ENCODE peak calls at places on chromosome 18, in nine cellular contexts. One of them, this sample, is unnamed.

GRCh38 chr18:48605408-48605845 is 66.6 kb downstream of the CTIF start:
- DNase-seq in heart right ventricle: no peak
- DNase-seq in uterus: no peak
- DNase-seq in tibial nerve: no peak
- DNase-seq in adrenal gland: no peak
- DNase-seq in pancreas: peak
- DNase-seq in MM.1S: no peak
- DNase-seq in fibroblast of villous mesenchyme: peak
- DNase-seq in A549: peak
- DNase-seq in this sample: no peak

GRCh38 chr18:12659904-12660605 is 2.1 kb upstream of the SPIRE1 start:
- DNase-seq in tibial nerve: peak
- DNase-seq in fibroblast of villous mesenchyme: peak
- DNase-seq in heart right ventricle: peak
- DNase-seq in adrenal gland: peak
- DNase-seq in MM.1S: peak
- DNase-seq in uterus: peak
- DNase-seq in pancreas: no peak
- DNase-seq in A549: peak
- DNase-seq in this sample: no peak

GRCh38 chr18:47932603-47933002 is 2.1 kb upstream of the SMAD2 start:
- DNase-seq in fibroblast of villous mesenchyme: no peak
- DNase-seq in uterus: no peak
- DNase-seq in MM.1S: no peak
- DNase-seq in adrenal gland: no peak
- DNase-seq in tibial nerve: no peak
- DNase-seq in pancreas: no peak
- DNase-seq in heart right ventricle: no peak
- DNase-seq in A549: peak
- DNase-seq in this sample: no peak

GRCh38 chr18:67260841-67261240 is 255.7 kb downstream of the DSEL start:
- DNase-seq in heart right ventricle: no peak
- DNase-seq in pancreas: no peak
- DNase-seq in adrenal gland: no peak
- DNase-seq in fibroblast of villous mesenchyme: no peak
- DNase-seq in MM.1S: no peak
- DNase-seq in uterus: no peak
- DNase-seq in A549: no peak
- DNase-seq in tibial nerve: no peak
- DNase-seq in this sample: no peak

GRCh38 chr18:66138642-66139041 is 387.8 kb downstream of the CDH7 start:
- DNase-seq in adrenal gland: no peak
- DNase-seq in heart right ventricle: peak
- DNase-seq in pancreas: no peak
- DNase-seq in A549: no peak
- DNase-seq in fibroblast of villous mesenchyme: no peak
- DNase-seq in tibial nerve: no peak
- DNase-seq in MM.1S: no peak
- DNase-seq in uterus: no peak
- DNase-seq in this sample: no peak

GRCh38 chr18:76621184-76621583 is 126.1 kb upstream of the ZNF516 start:
- DNase-seq in A549: no peak
- DNase-seq in adrenal gland: no peak
- DNase-seq in tibial nerve: no peak
- DNase-seq in MM.1S: no peak
- DNase-seq in uterus: no peak
- DNase-seq in fibroblast of villous mesenchyme: peak
- DNase-seq in pancreas: no peak
- DNase-seq in heart right ventricle: no peak
- DNase-seq in this sample: no peak

GRCh38 chr18:79507076-79507545 is 111.4 kb downstream of the NFATC1 start:
- DNase-seq in tibial nerve: peak
- DNase-seq in pancreas: peak
- DNase-seq in heart right ventricle: peak
- DNase-seq in uterus: peak
- DNase-seq in fibroblast of villous mesenchyme: peak
- DNase-seq in MM.1S: no peak
- DNase-seq in adrenal gland: peak
- DNase-seq in A549: no peak
- DNase-seq in this sample: no peak

GRCh38 chr18:28718696-28719095 is 541.8 kb upstream of the CDH2 start:
- DNase-seq in pancreas: no peak
- DNase-seq in heart right ventricle: no peak
- DNase-seq in MM.1S: no peak
- DNase-seq in tibial nerve: no peak
- DNase-seq in fibroblast of villous mesenchyme: no peak
- DNase-seq in A549: no peak
- DNase-seq in adrenal gland: no peak
- DNase-seq in uterus: no peak
- DNase-seq in this sample: peak

GRCh38 chr18:4878480-4878879 is 318.6 kb downstream of the AKAIN1 start:
- DNase-seq in A549: no peak
- DNase-seq in adrenal gland: no peak
- DNase-seq in tibial nerve: no peak
- DNase-seq in fibroblast of villous mesenchyme: no peak
- DNase-seq in MM.1S: no peak
- DNase-seq in uterus: no peak
- DNase-seq in heart right ventricle: no peak
- DNase-seq in pancreas: no peak
- DNase-seq in this sample: no peak

GRCh38 chr18:27377251-27377650 is 192.1 kb upstream of the CHST9 start:
- DNase-seq in fibroblast of villous mesenchyme: no peak
- DNase-seq in heart right ventricle: no peak
- DNase-seq in MM.1S: no peak
- DNase-seq in A549: no peak
- DNase-seq in tibial nerve: no peak
- DNase-seq in adrenal gland: no peak
- DNase-seq in pancreas: no peak
- DNase-seq in uterus: no peak
- DNase-seq in this sample: no peak

GRCh38 chr18:51151568-51152511 is 45.6 kb downstream of the MEX3C start:
- DNase-seq in MM.1S: peak
- DNase-seq in fibroblast of villous mesenchyme: no peak
- DNase-seq in A549: no peak
- DNase-seq in tibial nerve: no peak
- DNase-seq in heart right ventricle: no peak
- DNase-seq in uterus: no peak
- DNase-seq in adrenal gland: no peak
- DNase-seq in pancreas: no peak
- DNase-seq in this sample: no peak

GRCh38 chr18:62281684-62282083 is 43.4 kb upstream of the TNFRSF11A start:
- DNase-seq in MM.1S: no peak
- DNase-seq in fibroblast of villous mesenchyme: peak
- DNase-seq in tibial nerve: no peak
- DNase-seq in pancreas: no peak
- DNase-seq in heart right ventricle: no peak
- DNase-seq in adrenal gland: no peak
- DNase-seq in A549: no peak
- DNase-seq in uterus: no peak
- DNase-seq in this sample: peak

GRCh38 chr18:23958036-23958435 is 56.5 kb upstream of the TTC39C start:
- DNase-seq in A549: no peak
- DNase-seq in fibroblast of villous mesenchyme: no peak
- DNase-seq in uterus: peak
- DNase-seq in heart right ventricle: peak
- DNase-seq in tibial nerve: peak
- DNase-seq in adrenal gland: no peak
- DNase-seq in pancreas: no peak
- DNase-seq in MM.1S: no peak
- DNase-seq in this sample: no peak

GRCh38 chr18:79329786-79330185 is 65.9 kb upstream of the NFATC1 start:
- DNase-seq in uterus: no peak
- DNase-seq in adrenal gland: no peak
- DNase-seq in tibial nerve: no peak
- DNase-seq in A549: no peak
- DNase-seq in pancreas: no peak
- DNase-seq in fibroblast of villous mesenchyme: no peak
- DNase-seq in heart right ventricle: no peak
- DNase-seq in MM.1S: no peak
- DNase-seq in this sample: no peak

GRCh38 chr18:74840492-74841167 is 243.0 kb downstream of the ZNF407 start:
- DNase-seq in A549: peak
- DNase-seq in heart right ventricle: no peak
- DNase-seq in tibial nerve: no peak
- DNase-seq in MM.1S: no peak
- DNase-seq in uterus: no peak
- DNase-seq in fibroblast of villous mesenchyme: peak
- DNase-seq in pancreas: no peak
- DNase-seq in adrenal gland: no peak
- DNase-seq in this sample: peak

GRCh38 chr18:11246466-11246865 is 97.1 kb upstream of the PIEZO2 start:
- DNase-seq in A549: no peak
- DNase-seq in pancreas: no peak
- DNase-seq in heart right ventricle: no peak
- DNase-seq in MM.1S: no peak
- DNase-seq in fibroblast of villous mesenchyme: no peak
- DNase-seq in uterus: no peak
- DNase-seq in adrenal gland: no peak
- DNase-seq in tibial nerve: no peak
- DNase-seq in this sample: no peak

GRCh38 chr18:63890950-63891304 is 3.4 kb downstream of the SERPINB2 start:
- DNase-seq in pancreas: no peak
- DNase-seq in adrenal gland: no peak
- DNase-seq in MM.1S: no peak
- DNase-seq in tibial nerve: no peak
- DNase-seq in fibroblast of villous mesenchyme: no peak
- DNase-seq in heart right ventricle: no peak
- DNase-seq in A549: peak
- DNase-seq in uterus: no peak
- DNase-seq in this sample: no peak
- TF ChIP-seq CTCF in pancreas: no peak
- TF ChIP-seq CTCF in adrenal gland: no peak
- TF ChIP-seq CTCF in MM.1S: peak
- TF ChIP-seq CTCF in tibial nerve: no peak
- TF ChIP-seq CTCF in fibroblast of villous mesenchyme: no peak
- TF ChIP-seq CTCF in heart right ventricle: no peak
- TF ChIP-seq CTCF in A549: peak
- TF ChIP-seq CTCF in uterus: no peak
- TF ChIP-seq CTCF in this sample: no peak

GRCh38 chr18:61107107-61107506 is 226.1 kb upstream of the CDH20 start:
- DNase-seq in tibial nerve: no peak
- DNase-seq in A549: no peak
- DNase-seq in pancreas: no peak
- DNase-seq in fibroblast of villous mesenchyme: no peak
- DNase-seq in uterus: no peak
- DNase-seq in adrenal gland: no peak
- DNase-seq in heart right ventricle: no peak
- DNase-seq in MM.1S: no peak
- DNase-seq in this sample: no peak
- TF ChIP-seq CTCF in tibial nerve: no peak
- TF ChIP-seq CTCF in A549: no peak
- TF ChIP-seq CTCF in pancreas: no peak
- TF ChIP-seq CTCF in fibroblast of villous mesenchyme: no peak
- TF ChIP-seq CTCF in uterus: no peak
- TF ChIP-seq CTCF in adrenal gland: no peak
- TF ChIP-seq CTCF in heart right ventricle: no peak
- TF ChIP-seq CTCF in MM.1S: no peak
- TF ChIP-seq CTCF in this sample: no peak

DNA sequence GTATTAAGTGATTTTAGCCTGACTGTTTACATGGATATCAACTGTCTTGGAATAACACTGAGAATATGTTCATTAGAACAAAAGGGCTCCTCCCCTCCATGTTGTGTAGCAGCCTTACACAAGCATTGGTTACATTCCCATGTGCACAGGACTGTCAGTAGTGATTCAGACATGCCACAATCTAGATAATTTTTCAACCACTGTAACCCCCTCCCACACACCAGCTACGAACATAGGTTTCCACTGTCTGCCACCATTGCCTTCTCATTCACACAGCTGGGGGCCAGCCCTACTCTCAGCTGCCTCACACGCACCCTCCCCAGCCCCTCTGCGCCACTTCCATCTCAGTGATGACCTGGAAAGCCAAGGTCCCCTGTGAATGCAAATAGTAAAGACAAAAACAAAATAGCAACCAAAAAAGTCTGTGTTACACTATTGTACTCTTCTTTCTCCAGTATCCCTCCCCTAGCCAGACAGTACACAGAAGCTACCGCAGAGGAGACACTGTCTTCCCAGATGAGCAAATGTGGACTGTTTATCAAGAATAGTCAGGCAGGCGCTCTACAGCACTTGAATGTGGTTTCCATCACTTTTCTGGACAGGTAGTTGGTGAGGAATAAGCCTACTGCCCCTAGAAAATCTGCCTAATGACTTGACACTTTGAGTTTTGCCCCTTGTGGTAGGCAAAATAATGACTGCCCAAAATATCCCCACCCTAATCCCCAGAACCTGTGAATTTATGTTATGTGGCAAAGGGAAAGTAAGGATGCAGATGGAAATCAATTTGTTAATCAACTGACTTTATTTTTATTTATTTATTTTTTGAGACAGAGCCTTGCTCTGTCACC is 27.9 kb upstream of the TYMS start:
- DNase-seq in pancreas: no peak
- DNase-seq in adrenal gland: no peak
- DNase-seq in uterus: no peak
- DNase-seq in heart right ventricle: no peak
- DNase-seq in tibial nerve: no peak
- DNase-seq in fibroblast of villous mesenchyme: no peak
- DNase-seq in MM.1S: no peak
- DNase-seq in A549: no peak
- DNase-seq in this sample: no peak
- TF ChIP-seq CTCF in pancreas: no peak
- TF ChIP-seq CTCF in adrenal gland: no peak
- TF ChIP-seq CTCF in uterus: no peak
- TF ChIP-seq CTCF in heart right ventricle: no peak
- TF ChIP-seq CTCF in tibial nerve: no peak
- TF ChIP-seq CTCF in fibroblast of villous mesenchyme: peak
- TF ChIP-seq CTCF in MM.1S: peak
- TF ChIP-seq CTCF in A549: no peak
- TF ChIP-seq CTCF in this sample: no peak

GRCh38 chr18:34723143-34723542 is 13.0 kb downstream of the DTNA start:
- DNase-seq in fibroblast of villous mesenchyme: peak
- DNase-seq in pancreas: no peak
- DNase-seq in tibial nerve: no peak
- DNase-seq in A549: no peak
- DNase-seq in adrenal gland: no peak
- DNase-seq in heart right ventricle: no peak
- DNase-seq in MM.1S: no peak
- DNase-seq in uterus: no peak
- DNase-seq in this sample: no peak
- TF ChIP-seq CTCF in fibroblast of villous mesenchyme: peak
- TF ChIP-seq CTCF in pancreas: no peak
- TF ChIP-seq CTCF in tibial nerve: no peak
- TF ChIP-seq CTCF in A549: no peak
- TF ChIP-seq CTCF in adrenal gland: no peak
- TF ChIP-seq CTCF in heart right ventricle: no peak
- TF ChIP-seq CTCF in MM.1S: no peak
- TF ChIP-seq CTCF in uterus: no peak
- TF ChIP-seq CTCF in this sample: no peak